ENCODE peak calls at places on chromosome 17, in seven cellular contexts. One of them, this sample, is unnamed.

GRCh38 chr17:17036520-17036998 is 5.7 kb upstream of the MPRIP start:
- DNase-seq in WTC11: no peak
- DNase-seq in smooth muscle cell of the brain vasculature: no peak
- DNase-seq in fibroblast of mammary gland: no peak
- DNase-seq in germinal center: peak; percentile 71
- DNase-seq in ELR: no peak
- DNase-seq in effector CD4-positive, alpha-beta T cell: no peak
- DNase-seq in this sample: no peak

GRCh38 chr17:43443381-43443780 is 40.4 kb upstream of the DHX8 start:
- DNase-seq in WTC11: no peak
- DNase-seq in smooth muscle cell of the brain vasculature: no peak
- DNase-seq in fibroblast of mammary gland: no peak
- DNase-seq in germinal center: no peak
- DNase-seq in ELR: no peak
- DNase-seq in effector CD4-positive, alpha-beta T cell: no peak
- DNase-seq in this sample: no peak

GRCh38 chr17:6894206-6894528 is 62.6 kb upstream of the TEKT1 start:
- DNase-seq in WTC11: peak; percentile 87
- DNase-seq in smooth muscle cell of the brain vasculature: no peak
- DNase-seq in fibroblast of mammary gland: peak; percentile 30
- DNase-seq in germinal center: peak; percentile 31
- DNase-seq in ELR: peak; percentile 17
- DNase-seq in effector CD4-positive, alpha-beta T cell: no peak
- DNase-seq in this sample: peak; percentile 16

GRCh38 chr17:2904135-2904534 is 107.9 kb downstream of the RAP1GAP2 start:
- DNase-seq in WTC11: no peak
- DNase-seq in smooth muscle cell of the brain vasculature: no peak
- DNase-seq in fibroblast of mammary gland: no peak
- DNase-seq in germinal center: no peak
- DNase-seq in ELR: no peak
- DNase-seq in effector CD4-positive, alpha-beta T cell: no peak
- DNase-seq in this sample: no peak

GRCh38 chr17:52673791-52674190 is 515.3 kb upstream of the CA10 start:
- DNase-seq in WTC11: no peak
- DNase-seq in smooth muscle cell of the brain vasculature: no peak
- DNase-seq in fibroblast of mammary gland: no peak
- DNase-seq in germinal center: no peak
- DNase-seq in ELR: no peak
- DNase-seq in effector CD4-positive, alpha-beta T cell: no peak
- DNase-seq in this sample: no peak

GRCh38 chr17:5352681-5353289 is 66.7 kb downstream of the NUP88 start:
- DNase-seq in WTC11: no peak
- DNase-seq in smooth muscle cell of the brain vasculature: no peak
- DNase-seq in fibroblast of mammary gland: peak; percentile 6
- DNase-seq in germinal center: no peak
- DNase-seq in ELR: no peak
- DNase-seq in effector CD4-positive, alpha-beta T cell: no peak
- DNase-seq in this sample: no peak

GRCh38 chr17:73420897-73421296 is 109.1 kb upstream of the CDC42EP4 start:
- DNase-seq in WTC11: no peak
- DNase-seq in smooth muscle cell of the brain vasculature: no peak
- DNase-seq in fibroblast of mammary gland: peak; percentile 29
- DNase-seq in germinal center: no peak
- DNase-seq in ELR: peak; percentile 88
- DNase-seq in effector CD4-positive, alpha-beta T cell: no peak
- DNase-seq in this sample: no peak

GRCh38 chr17:33651631-33652030 is 358.5 kb upstream of the ASIC2 start:
- DNase-seq in WTC11: no peak
- DNase-seq in smooth muscle cell of the brain vasculature: no peak
- DNase-seq in fibroblast of mammary gland: peak; percentile 30
- DNase-seq in germinal center: no peak
- DNase-seq in ELR: no peak
- DNase-seq in effector CD4-positive, alpha-beta T cell: no peak
- DNase-seq in this sample: no peak

GRCh38 chr17:78985395-78985794 is 5.7 kb upstream of the LGALS3BP start:
- DNase-seq in WTC11: no peak
- DNase-seq in smooth muscle cell of the brain vasculature: no peak
- DNase-seq in fibroblast of mammary gland: no peak
- DNase-seq in germinal center: no peak
- DNase-seq in ELR: no peak
- DNase-seq in effector CD4-positive, alpha-beta T cell: no peak
- DNase-seq in this sample: no peak

GRCh38 chr17:50686494-50687199 is 21.1 kb downstream of the ANKRD40 start:
- DNase-seq in WTC11: no peak
- DNase-seq in smooth muscle cell of the brain vasculature: no peak
- DNase-seq in fibroblast of mammary gland: peak; percentile 80
- DNase-seq in germinal center: no peak
- DNase-seq in ELR: peak; percentile 81
- DNase-seq in effector CD4-positive, alpha-beta T cell: no peak
- DNase-seq in this sample: no peak

GRCh38 chr17:17077861-17078732 is 35.8 kb downstream of the MPRIP start:
- DNase-seq in WTC11: no peak
- DNase-seq in smooth muscle cell of the brain vasculature: no peak
- DNase-seq in fibroblast of mammary gland: no peak
- DNase-seq in germinal center: no peak
- DNase-seq in ELR: no peak
- DNase-seq in effector CD4-positive, alpha-beta T cell: no peak
- DNase-seq in this sample: no peak

GRCh38 chr17:47917581-47917980 is 21.5 kb downstream of the SP2 start:
- DNase-seq in WTC11: no peak
- DNase-seq in smooth muscle cell of the brain vasculature: no peak
- DNase-seq in fibroblast of mammary gland: no peak
- DNase-seq in germinal center: no peak
- DNase-seq in ELR: no peak
- DNase-seq in effector CD4-positive, alpha-beta T cell: no peak
- DNase-seq in this sample: no peak

GRCh38 chr17:252456-252855 is 71.0 kb upstream of the DOC2B start:
- DNase-seq in WTC11: peak; percentile 4
- DNase-seq in smooth muscle cell of the brain vasculature: no peak
- DNase-seq in fibroblast of mammary gland: no peak
- DNase-seq in germinal center: no peak
- DNase-seq in ELR: no peak
- DNase-seq in effector CD4-positive, alpha-beta T cell: no peak
- DNase-seq in this sample: no peak

GRCh38 chr17:8789743-8790142 is 9.4 kb downstream of the MFSD6L start:
- DNase-seq in WTC11: no peak
- DNase-seq in smooth muscle cell of the brain vasculature: no peak
- DNase-seq in fibroblast of mammary gland: no peak
- DNase-seq in germinal center: no peak
- DNase-seq in ELR: no peak
- DNase-seq in effector CD4-positive, alpha-beta T cell: no peak
- DNase-seq in this sample: no peak

GRCh38 chr17:42517516-42517915 is 18.5 kb upstream of the NAGLU start:
- DNase-seq in WTC11: peak; percentile 91
- DNase-seq in smooth muscle cell of the brain vasculature: no peak
- DNase-seq in fibroblast of mammary gland: peak; percentile 94
- DNase-seq in germinal center: peak; percentile 89
- DNase-seq in ELR: peak; percentile 92
- DNase-seq in effector CD4-positive, alpha-beta T cell: peak; percentile 76
- DNase-seq in this sample: peak; percentile 68

GRCh38 chr17:83083368-83084201 is 4.2 kb downstream of the METRNL start:
- DNase-seq in WTC11: no peak
- DNase-seq in smooth muscle cell of the brain vasculature: peak; percentile 67
- DNase-seq in fibroblast of mammary gland: peak; percentile 99
- DNase-seq in germinal center: no peak
- DNase-seq in ELR: peak; percentile 100
- DNase-seq in effector CD4-positive, alpha-beta T cell: peak; percentile 47
- DNase-seq in this sample: peak; percentile 45

GRCh38 chr17:81572499-81573030 is 20.4 kb upstream of the FAAP100 start:
- DNase-seq in WTC11: no peak
- DNase-seq in smooth muscle cell of the brain vasculature: no peak
- DNase-seq in fibroblast of mammary gland: no peak
- DNase-seq in germinal center: no peak
- DNase-seq in ELR: no peak
- DNase-seq in effector CD4-positive, alpha-beta T cell: no peak
- DNase-seq in this sample: no peak

GRCh38 chr17:5667871-5668270 is 83.6 kb upstream of the NLRP1 start:
- DNase-seq in WTC11: peak; percentile 19
- DNase-seq in smooth muscle cell of the brain vasculature: no peak
- DNase-seq in fibroblast of mammary gland: peak; percentile 11
- DNase-seq in germinal center: no peak
- DNase-seq in ELR: peak; percentile 30
- DNase-seq in effector CD4-positive, alpha-beta T cell: no peak
- DNase-seq in this sample: no peak

GRCh38 chr17:44775838-44776621 is 17.2 kb downstream of the ADAM11 start:
- DNase-seq in WTC11: no peak
- DNase-seq in smooth muscle cell of the brain vasculature: no peak
- DNase-seq in fibroblast of mammary gland: no peak
- DNase-seq in germinal center: peak; percentile 98
- DNase-seq in ELR: no peak
- DNase-seq in effector CD4-positive, alpha-beta T cell: no peak
- DNase-seq in this sample: peak; percentile 20

GRCh38 chr17:7835818-7836595 is 2.0 kb downstream of the KDM6B start:
- DNase-seq in WTC11: peak; percentile 80
- DNase-seq in smooth muscle cell of the brain vasculature: no peak
- DNase-seq in fibroblast of mammary gland: peak; percentile 49
- DNase-seq in germinal center: no peak
- DNase-seq in ELR: peak; percentile 70
- DNase-seq in effector CD4-positive, alpha-beta T cell: peak; percentile 57
- DNase-seq in this sample: no peak

GRCh38 chr17:49576121-49576905 is 642 bp downstream of the NXPH3 start:
- DNase-seq in WTC11: peak; percentile 70
- DNase-seq in smooth muscle cell of the brain vasculature: no peak
- DNase-seq in fibroblast of mammary gland: peak; percentile 27
- DNase-seq in germinal center: no peak
- DNase-seq in ELR: peak; percentile 67
- DNase-seq in effector CD4-positive, alpha-beta T cell: no peak
- DNase-seq in this sample: no peak

GRCh38 chr17:82338858-82339633 is 5.5 kb upstream of the SECTM1 start:
- DNase-seq in WTC11: peak; percentile 11
- DNase-seq in smooth muscle cell of the brain vasculature: no peak
- DNase-seq in fibroblast of mammary gland: peak; percentile 75
- DNase-seq in germinal center: no peak
- DNase-seq in ELR: peak; percentile 90
- DNase-seq in effector CD4-positive, alpha-beta T cell: no peak
- DNase-seq in this sample: no peak

GRCh38 chr17:71438631-71439146 is 682.1 kb upstream of the SOX9 start:
- DNase-seq in WTC11: no peak
- DNase-seq in smooth muscle cell of the brain vasculature: peak; percentile 77
- DNase-seq in fibroblast of mammary gland: peak; percentile 94
- DNase-seq in germinal center: no peak
- DNase-seq in ELR: peak; percentile 99
- DNase-seq in effector CD4-positive, alpha-beta T cell: no peak
- DNase-seq in this sample: no peak

GRCh38 chr17:12362853-12363252 is 302.8 kb upstream of the MYOCD start:
- DNase-seq in WTC11: no peak
- DNase-seq in smooth muscle cell of the brain vasculature: peak; percentile 29
- DNase-seq in fibroblast of mammary gland: no peak
- DNase-seq in germinal center: no peak
- DNase-seq in ELR: no peak
- DNase-seq in effector CD4-positive, alpha-beta T cell: no peak
- DNase-seq in this sample: no peak

GRCh38 chr17:75650874-75651273 is 16.1 kb downstream of the RECQL5 start:
- DNase-seq in WTC11: no peak
- DNase-seq in smooth muscle cell of the brain vasculature: no peak
- DNase-seq in fibroblast of mammary gland: no peak
- DNase-seq in germinal center: no peak
- DNase-seq in ELR: no peak
- DNase-seq in effector CD4-positive, alpha-beta T cell: no peak
- DNase-seq in this sample: no peak

GRCh38 chr17:42275527-42276358 is 448 bp downstream of the STAT5B start:
- DNase-seq in WTC11: peak; percentile 29
- DNase-seq in smooth muscle cell of the brain vasculature: no peak
- DNase-seq in fibroblast of mammary gland: no peak
- DNase-seq in germinal center: no peak
- DNase-seq in ELR: peak; percentile 40
- DNase-seq in effector CD4-positive, alpha-beta T cell: peak; percentile 29
- DNase-seq in this sample: peak; percentile 27

GRCh38 chr17:60135160-60135950 is 14.4 kb upstream of the CA4 start:
- DNase-seq in WTC11: peak; percentile 89
- DNase-seq in smooth muscle cell of the brain vasculature: no peak
- DNase-seq in fibroblast of mammary gland: peak; percentile 88
- DNase-seq in germinal center: peak; percentile 93
- DNase-seq in ELR: peak; percentile 96
- DNase-seq in effector CD4-positive, alpha-beta T cell: peak; percentile 61
- DNase-seq in this sample: peak; percentile 70

GRCh38 chr17:81392909-81393654 is 2.2 kb upstream of the BAHCC1 start:
- DNase-seq in WTC11: peak; percentile 49
- DNase-seq in smooth muscle cell of the brain vasculature: no peak
- DNase-seq in fibroblast of mammary gland: no peak
- DNase-seq in germinal center: no peak
- DNase-seq in ELR: peak; percentile 53
- DNase-seq in effector CD4-positive, alpha-beta T cell: no peak
- DNase-seq in this sample: no peak

GRCh38 chr17:55649935-55650597 is 72.6 kb downstream of the TMEM100 start:
- DNase-seq in WTC11: no peak
- DNase-seq in smooth muscle cell of the brain vasculature: no peak
- DNase-seq in fibroblast of mammary gland: no peak
- DNase-seq in germinal center: no peak
- DNase-seq in ELR: no peak
- DNase-seq in effector CD4-positive, alpha-beta T cell: no peak
- DNase-seq in this sample: no peak

GRCh38 chr17:48128411-48128810 is 20.8 kb downstream of the SNX11 start:
- DNase-seq in WTC11: no peak
- DNase-seq in smooth muscle cell of the brain vasculature: no peak
- DNase-seq in fibroblast of mammary gland: no peak
- DNase-seq in germinal center: no peak
- DNase-seq in ELR: no peak
- DNase-seq in effector CD4-positive, alpha-beta T cell: no peak
- DNase-seq in this sample: no peak

GRCh38 chr17:61306003-61306402 is 93.6 kb upstream of the TBX2 start:
- DNase-seq in WTC11: no peak
- DNase-seq in smooth muscle cell of the brain vasculature: no peak
- DNase-seq in fibroblast of mammary gland: peak; percentile 63
- DNase-seq in germinal center: no peak
- DNase-seq in ELR: peak; percentile 25
- DNase-seq in effector CD4-positive, alpha-beta T cell: no peak
- DNase-seq in this sample: no peak

GRCh38 chr17:2853111-2853721 is 57.0 kb downstream of the RAP1GAP2 start:
- DNase-seq in WTC11: peak; percentile 71
- DNase-seq in smooth muscle cell of the brain vasculature: no peak
- DNase-seq in fibroblast of mammary gland: peak; percentile 43
- DNase-seq in germinal center: no peak
- DNase-seq in ELR: peak; percentile 45
- DNase-seq in effector CD4-positive, alpha-beta T cell: peak; percentile 25
- DNase-seq in this sample: no peak

GRCh38 chr17:38741853-38742421 is 6.2 kb downstream of the PCGF2 start:
- DNase-seq in WTC11: no peak
- DNase-seq in smooth muscle cell of the brain vasculature: no peak
- DNase-seq in fibroblast of mammary gland: no peak
- DNase-seq in germinal center: no peak
- DNase-seq in ELR: no peak
- DNase-seq in effector CD4-positive, alpha-beta T cell: no peak
- DNase-seq in this sample: no peak